ENCODE peak calls at places on chromosomes 16 and 17, in four cellular contexts. One of them, this sample, is unnamed.

GRCh38 chr17:2011421-2012371 is 13.4 kb downstream of the RTN4RL1 start:
- DNase-seq in thoracic aorta: no peak
- DNase-seq in heart left ventricle: no peak
- DNase-seq in cardiac fibroblast: peak; percentile 22
- DNase-seq in this sample: peak; percentile 38

GRCh38 chr17:57782642-57783337 is 37.7 kb upstream of the CCDC182 start:
- DNase-seq in thoracic aorta: no peak
- DNase-seq in heart left ventricle: no peak
- DNase-seq in cardiac fibroblast: no peak
- DNase-seq in this sample: no peak

GRCh38 chr17:57868007-57868774 is 18.3 kb upstream of the MRPS23 start:
- DNase-seq in thoracic aorta: peak; percentile 69
- DNase-seq in heart left ventricle: peak; percentile 79
- DNase-seq in cardiac fibroblast: peak; percentile 86
- DNase-seq in this sample: peak; percentile 83

GRCh38 chr16:89923640-89924297 is 627 bp downstream of the TUBB3 start:
- DNase-seq in thoracic aorta: no peak
- DNase-seq in heart left ventricle: no peak
- DNase-seq in cardiac fibroblast: no peak
- DNase-seq in this sample: no peak

GRCh38 chr16:81035975-81036750 is 521 bp downstream of the ATMIN start:
- DNase-seq in thoracic aorta: no peak
- DNase-seq in heart left ventricle: peak; percentile 23
- DNase-seq in cardiac fibroblast: peak; percentile 36
- DNase-seq in this sample: peak; percentile 2

GRCh38 chr17:70473049-70473448 is 303.7 kb downstream of the KCNJ2 start:
- DNase-seq in thoracic aorta: no peak
- DNase-seq in heart left ventricle: no peak
- DNase-seq in cardiac fibroblast: no peak
- DNase-seq in this sample: no peak

GRCh38 chr16:25033852-25034251 is 18.7 kb upstream of the ARHGAP17 start:
- DNase-seq in thoracic aorta: no peak
- DNase-seq in heart left ventricle: no peak
- DNase-seq in cardiac fibroblast: peak; percentile 73
- DNase-seq in this sample: peak; percentile 51

GRCh38 chr16:82563401-82563800 is 63.4 kb upstream of the CDH13 start:
- DNase-seq in thoracic aorta: no peak
- DNase-seq in heart left ventricle: no peak
- DNase-seq in cardiac fibroblast: no peak
- DNase-seq in this sample: no peak

GRCh38 chr17:68089881-68090280 is 54.3 kb downstream of the KPNA2 start:
- DNase-seq in thoracic aorta: no peak
- DNase-seq in heart left ventricle: peak; percentile 61
- DNase-seq in cardiac fibroblast: peak; percentile 56
- DNase-seq in this sample: peak; percentile 27

GRCh38 chr16:89828199-89828869 is at the start of gene SPIRE2:
- DNase-seq in thoracic aorta: no peak
- DNase-seq in heart left ventricle: peak; percentile 82
- DNase-seq in cardiac fibroblast: peak; percentile 63
- DNase-seq in this sample: peak; percentile 66

GRCh38 chr16:46885960-46886763 is 2.0 kb downstream of the GPT2 start:
- DNase-seq in thoracic aorta: no peak
- DNase-seq in heart left ventricle: no peak
- DNase-seq in cardiac fibroblast: peak; percentile 63
- DNase-seq in this sample: no peak

GRCh38 chr17:40021471-40021961 is 6.3 kb downstream of the CSF3 start:
- DNase-seq in thoracic aorta: no peak
- DNase-seq in heart left ventricle: no peak
- DNase-seq in cardiac fibroblast: peak; percentile 76
- DNase-seq in this sample: peak; percentile 96

GRCh38 chr17:72588561-72588960 is 467.7 kb downstream of the SOX9 start:
- DNase-seq in thoracic aorta: no peak
- DNase-seq in heart left ventricle: no peak
- DNase-seq in cardiac fibroblast: peak; percentile 24
- DNase-seq in this sample: no peak

GRCh38 chr17:7803981-7804380 is 30.0 kb upstream of the KDM6B start:
- DNase-seq in thoracic aorta: no peak
- DNase-seq in heart left ventricle: no peak
- DNase-seq in cardiac fibroblast: no peak
- DNase-seq in this sample: no peak

DNA sequence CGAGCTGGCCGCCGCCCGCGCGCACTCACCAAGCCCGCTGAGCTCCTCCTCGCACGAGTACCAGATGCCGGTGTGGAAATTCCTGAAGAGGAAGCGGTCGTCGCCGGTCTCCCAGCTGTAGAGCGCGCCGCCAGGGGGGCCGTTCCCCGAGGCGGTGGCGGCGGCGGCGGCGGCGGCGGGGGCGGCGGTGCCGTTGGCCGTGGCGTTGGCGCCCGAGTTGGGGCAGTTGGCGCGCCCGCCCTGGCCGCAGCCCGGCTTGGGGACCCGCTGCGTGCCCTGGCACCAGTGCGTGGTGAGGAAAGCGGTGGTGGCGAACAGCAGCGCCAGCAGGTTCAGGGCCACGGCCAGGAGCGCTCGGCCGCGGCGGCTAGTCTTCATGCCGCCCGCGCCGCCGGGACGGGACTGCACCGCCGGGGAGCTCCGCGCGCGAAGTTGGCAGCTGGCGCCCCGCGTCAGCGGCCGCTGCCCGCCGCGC is 430 bp downstream of the GSG1L start:
- DNase-seq in thoracic aorta: no peak
- DNase-seq in heart left ventricle: no peak
- DNase-seq in cardiac fibroblast: peak; percentile 12
- DNase-seq in this sample: no peak
- TF ChIP-seq CTCF in thoracic aorta: no peak
- TF ChIP-seq CTCF in heart left ventricle: no peak
- TF ChIP-seq CTCF in cardiac fibroblast: no peak
- TF ChIP-seq CTCF in this sample: no peak

GRCh38 chr16:85443531-85443930 is 169.6 kb upstream of the GSE1 start:
- DNase-seq in thoracic aorta: no peak
- DNase-seq in heart left ventricle: no peak
- DNase-seq in cardiac fibroblast: no peak
- DNase-seq in this sample: no peak

GRCh38 chr16:85443116-85443515 is 170.0 kb upstream of the GSE1 start:
- DNase-seq in thoracic aorta: no peak
- DNase-seq in heart left ventricle: no peak
- DNase-seq in cardiac fibroblast: no peak
- DNase-seq in this sample: no peak

GRCh38 chr16:85445779-85446222 is 167.3 kb upstream of the GSE1 start:
- DNase-seq in thoracic aorta: no peak
- DNase-seq in heart left ventricle: no peak
- DNase-seq in cardiac fibroblast: no peak
- DNase-seq in this sample: no peak

GRCh38 chr16:85446846-85447656 is 166.1 kb upstream of the GSE1 start:
- DNase-seq in thoracic aorta: no peak
- DNase-seq in heart left ventricle: no peak
- DNase-seq in cardiac fibroblast: no peak
- DNase-seq in this sample: no peak

GRCh38 chr16:85444879-85445778 is 168.0 kb upstream of the GSE1 start:
- DNase-seq in thoracic aorta: no peak
- DNase-seq in heart left ventricle: no peak
- DNase-seq in cardiac fibroblast: no peak
- DNase-seq in this sample: no peak
- TF ChIP-seq CTCF in thoracic aorta: no peak
- TF ChIP-seq CTCF in heart left ventricle: no peak
- TF ChIP-seq CTCF in cardiac fibroblast: no peak
- TF ChIP-seq CTCF in this sample: no peak

GRCh38 chr16:21952040-21952792 is 945 bp upstream of the UQCRC2 start:
- DNase-seq in thoracic aorta: peak; percentile 28
- DNase-seq in heart left ventricle: peak; percentile 67
- DNase-seq in cardiac fibroblast: peak; percentile 70
- DNase-seq in this sample: peak; percentile 52

GRCh38 chr16:21949713-21950260 is 3.4 kb upstream of the UQCRC2 start:
- DNase-seq in thoracic aorta: no peak
- DNase-seq in heart left ventricle: no peak
- DNase-seq in cardiac fibroblast: no peak
- DNase-seq in this sample: no peak

GRCh38 chr16:21953541-21953902 is 361 bp downstream of the UQCRC2 start:
- DNase-seq in thoracic aorta: no peak
- DNase-seq in heart left ventricle: no peak
- DNase-seq in cardiac fibroblast: no peak
- DNase-seq in this sample: no peak

GRCh38 chr16:21952793-21953540 is at the start of gene UQCRC2:
- DNase-seq in thoracic aorta: peak; percentile 54
- DNase-seq in heart left ventricle: peak; percentile 89
- DNase-seq in cardiac fibroblast: peak; percentile 97
- DNase-seq in this sample: peak; percentile 89

GRCh38 chr16:21950782-21951521 is 2.2 kb upstream of the UQCRC2 start:
- DNase-seq in thoracic aorta: no peak
- DNase-seq in heart left ventricle: no peak
- DNase-seq in cardiac fibroblast: peak; percentile 62
- DNase-seq in this sample: peak; percentile 22
- TF ChIP-seq CTCF in thoracic aorta: peak; percentile 19
- TF ChIP-seq CTCF in heart left ventricle: peak; percentile 49
- TF ChIP-seq CTCF in cardiac fibroblast: peak; percentile 52
- TF ChIP-seq CTCF in this sample: peak; percentile 75

DNA sequence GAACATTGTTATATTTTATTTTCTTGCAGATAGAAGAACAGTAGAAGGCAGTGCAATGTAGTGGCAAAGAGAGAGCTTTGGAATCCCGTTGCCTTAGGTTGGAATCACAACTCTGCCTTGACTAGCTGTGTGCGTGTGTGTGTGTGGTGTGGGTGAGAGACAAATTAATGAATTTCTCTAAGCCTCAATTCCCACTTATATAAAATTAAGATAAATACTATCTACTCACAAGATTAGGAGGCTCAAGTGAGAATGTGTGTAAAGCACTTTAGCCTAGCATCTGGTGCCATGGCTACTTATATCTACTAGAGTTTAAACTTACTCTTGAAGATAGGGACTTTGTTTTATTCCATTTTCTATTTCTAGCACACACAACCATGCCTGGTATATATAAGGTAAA is 12.8 kb downstream of the CPD start:
- DNase-seq in thoracic aorta: no peak
- DNase-seq in heart left ventricle: no peak
- DNase-seq in cardiac fibroblast: no peak
- DNase-seq in this sample: no peak
- TF ChIP-seq CTCF in thoracic aorta: no peak
- TF ChIP-seq CTCF in heart left ventricle: no peak
- TF ChIP-seq CTCF in cardiac fibroblast: no peak
- TF ChIP-seq CTCF in this sample: no peak

DNA sequence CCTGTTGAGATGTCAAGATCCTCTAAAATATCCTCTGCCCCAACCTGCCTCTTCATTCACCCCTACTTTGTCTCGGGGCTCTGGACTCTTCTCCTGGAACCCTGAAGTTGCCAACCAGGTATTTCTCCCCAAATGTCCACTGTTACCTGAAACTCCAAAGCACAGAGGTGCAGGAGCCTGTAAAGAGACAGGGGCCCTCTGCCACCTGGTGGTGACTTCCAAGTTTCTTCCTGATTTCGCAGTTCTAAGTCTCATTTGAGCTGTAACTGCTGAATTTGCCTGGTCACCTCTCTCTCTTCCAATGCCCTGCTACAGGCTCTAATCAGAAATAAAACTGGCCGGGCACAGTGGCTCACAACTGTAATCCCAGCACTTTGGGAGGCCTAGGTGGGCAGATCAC is 77.1 kb upstream of the RCVRN start:
- DNase-seq in thoracic aorta: no peak
- DNase-seq in heart left ventricle: no peak
- DNase-seq in cardiac fibroblast: no peak
- DNase-seq in this sample: no peak
- TF ChIP-seq CTCF in thoracic aorta: peak; percentile 11
- TF ChIP-seq CTCF in heart left ventricle: no peak
- TF ChIP-seq CTCF in cardiac fibroblast: no peak
- TF ChIP-seq CTCF in this sample: peak; percentile 72

GRCh38 chr17:43779145-43780125 is 658 bp upstream of the DUSP3 start:
- DNase-seq in thoracic aorta: no peak
- DNase-seq in heart left ventricle: no peak
- DNase-seq in cardiac fibroblast: peak; percentile 41
- DNase-seq in this sample: no peak
- TF ChIP-seq CTCF in thoracic aorta: no peak
- TF ChIP-seq CTCF in heart left ventricle: peak; percentile 34
- TF ChIP-seq CTCF in cardiac fibroblast: peak; percentile 15
- TF ChIP-seq CTCF in this sample: peak; percentile 28

DNA sequence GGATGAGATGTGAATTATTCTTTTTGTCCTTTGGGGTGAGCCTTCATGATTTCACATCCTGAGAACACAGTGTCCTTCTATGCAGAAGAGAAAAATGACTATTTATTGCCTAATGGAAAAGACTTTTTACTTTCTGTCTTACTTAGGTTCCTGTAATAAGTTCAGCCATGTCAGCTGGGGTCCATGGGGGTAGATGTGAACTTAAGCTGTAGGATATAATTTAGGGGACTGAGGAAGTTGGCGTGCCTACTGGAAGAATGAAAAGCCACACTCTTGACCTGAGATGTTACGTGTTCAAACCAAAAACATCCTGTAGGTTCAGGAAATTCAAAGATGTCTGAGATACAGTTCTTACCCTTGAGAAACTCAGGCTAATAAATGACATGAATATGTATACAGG is 660.5 kb downstream of the TOX3 start:
- DNase-seq in thoracic aorta: no peak
- DNase-seq in heart left ventricle: no peak
- DNase-seq in cardiac fibroblast: no peak
- DNase-seq in this sample: no peak
- TF ChIP-seq CTCF in thoracic aorta: no peak
- TF ChIP-seq CTCF in heart left ventricle: no peak
- TF ChIP-seq CTCF in cardiac fibroblast: no peak
- TF ChIP-seq CTCF in this sample: no peak

GRCh38 chr17:73715714-73716113 is 71.5 kb upstream of the SDK2 start:
- DNase-seq in thoracic aorta: no peak
- DNase-seq in heart left ventricle: no peak
- DNase-seq in cardiac fibroblast: no peak
- DNase-seq in this sample: no peak

GRCh38 chr17:73711184-73711583 is 66.9 kb upstream of the SDK2 start:
- DNase-seq in thoracic aorta: no peak
- DNase-seq in heart left ventricle: no peak
- DNase-seq in cardiac fibroblast: no peak
- DNase-seq in this sample: no peak

GRCh38 chr17:73710095-73710592 is 65.9 kb upstream of the SDK2 start:
- DNase-seq in thoracic aorta: peak; percentile 14
- DNase-seq in heart left ventricle: peak; percentile 67
- DNase-seq in cardiac fibroblast: peak; percentile 28
- DNase-seq in this sample: no peak

GRCh38 chr17:73711916-73712315 is 67.7 kb upstream of the SDK2 start:
- DNase-seq in thoracic aorta: no peak
- DNase-seq in heart left ventricle: no peak
- DNase-seq in cardiac fibroblast: no peak
- DNase-seq in this sample: no peak

GRCh38 chr17:73713136-73713535 is 68.9 kb upstream of the SDK2 start:
- DNase-seq in thoracic aorta: no peak
- DNase-seq in heart left ventricle: no peak
- DNase-seq in cardiac fibroblast: no peak
- DNase-seq in this sample: no peak
- TF ChIP-seq CTCF in thoracic aorta: no peak
- TF ChIP-seq CTCF in heart left ventricle: no peak
- TF ChIP-seq CTCF in cardiac fibroblast: no peak
- TF ChIP-seq CTCF in this sample: no peak

GRCh38 chr17:37570527-37571093 is 38.6 kb downstream of the SYNRG start:
- DNase-seq in thoracic aorta: no peak
- DNase-seq in heart left ventricle: peak; percentile 21
- DNase-seq in cardiac fibroblast: peak; percentile 59
- DNase-seq in this sample: peak; percentile 76
- TF ChIP-seq CTCF in thoracic aorta: no peak
- TF ChIP-seq CTCF in heart left ventricle: peak; percentile 44
- TF ChIP-seq CTCF in cardiac fibroblast: peak; percentile 53
- TF ChIP-seq CTCF in this sample: peak; percentile 74

GRCh38 chr16:291539-291938 is 8.6 kb downstream of the PDIA2 start:
- DNase-seq in thoracic aorta: no peak
- DNase-seq in heart left ventricle: no peak
- DNase-seq in cardiac fibroblast: no peak
- DNase-seq in this sample: no peak
- TF ChIP-seq CTCF in thoracic aorta: no peak
- TF ChIP-seq CTCF in heart left ventricle: no peak
- TF ChIP-seq CTCF in cardiac fibroblast: no peak
- TF ChIP-seq CTCF in this sample: no peak